ENCODE peak calls at places on chromosomes 6 and 20, in five cellular contexts. R is ecto neural progenitor cell; X is putamen; Q is H9; H is effector CD4-positive, alpha-beta T cell. M is an unnamed sample.

GRCh38 chr6:168877821-168878282 is 375.8 kb downstream of the THBS2 start:
- DNase-seq in Q (no peak), X (no peak), R (no peak), H (no peak), M (no peak)

GRCh38 chr6:33764036-33764435 is 17.3 kb upstream of the IP6K3 start:
- DNase-seq in Q (no peak), R (no peak), X (no peak), H (no peak), M (no peak)

GRCh38 chr20:11845311-11845710 is 72.4 kb upstream of the BTBD3 start:
- DNase-seq in R (no peak), Q (no peak), X (no peak), H (no peak), M (no peak)

GRCh38 chr6:42984924-42985475 is 630 bp downstream of the PPP2R5D start:
- DNase-seq in Q (no peak), R (peak; percentile 60), H (no peak), X (no peak), M (peak; percentile 26)

GRCh38 chr6:150346346-150346745 is 22.5 kb upstream of the IYD start:
- DNase-seq in H (no peak), R (no peak), X (no peak), Q (no peak), M (no peak)

GRCh38 chr6:158765509-158766068 is 53.6 kb downstream of the EZR start:
- DNase-seq in X (no peak), R (no peak), Q (no peak), H (no peak), M (no peak)

GRCh38 chr6:150764638-150765456 is 100.7 kb upstream of the MTHFD1L start:
- DNase-seq in H (no peak), Q (no peak), R (no peak), X (no peak), M (no peak)

GRCh38 chr20:4661191-4661590 is 60.5 kb upstream of the PRND start:
- DNase-seq in X (no peak), H (peak; percentile 12), Q (peak; percentile 38), R (no peak), M (no peak)

GRCh38 chr6:156021746-156022396 is 566.2 kb upstream of the NOX3 start:
- DNase-seq in R (no peak), X (no peak), Q (no peak), H (no peak), M (no peak)

GRCh38 chr6:166046232-166046631 is 121.4 kb downstream of the TBXT start:
- DNase-seq in Q (no peak), H (no peak), R (no peak), X (no peak), M (no peak)

GRCh38 chr6:113893866-113894265 is 36.7 kb downstream of the MARCKS start:
- DNase-seq in R (no peak), X (no peak), H (no peak), Q (no peak), M (no peak)

GRCh38 chr6:119289651-119290050 is 59.9 kb downstream of the MAN1A1 start:
- DNase-seq in R (no peak), Q (no peak), H (no peak), X (no peak), M (no peak)

GRCh38 chr6:116649129-116649528 is 19.4 kb downstream of the ZUP1 start:
- DNase-seq in R (no peak), Q (no peak), X (no peak), H (no peak), M (no peak)

GRCh38 chr6:37698264-37699137 is 818 bp upstream of the MDGA1 start:
- DNase-seq in Q (peak; percentile 69), X (no peak), R (peak; percentile 79), H (peak; percentile 54), M (peak; percentile 57)